ENCODE peak calls at places on chromosomes 4 and X, in four cellular contexts. One of them, this sample, is unnamed.

GRCh38 chr4:38230121-38230728 is 270.0 kb downstream of the PTTG2 start:
- DNase-seq in heart right ventricle: no peak
- DNase-seq in putamen: no peak
- DNase-seq in stimulated activated CD4-positive, alpha-beta T cell treated with anti-CD3 and anti-CD28 coated beads, TNF-alpha, amount 100 ng/mL, for 24 hours: no peak
- DNase-seq in this sample: no peak

GRCh38 chrX:107629533-107629909 is 1.2 kb downstream of the PRPS1 start:
- DNase-seq in heart right ventricle: no peak
- DNase-seq in putamen: no peak
- DNase-seq in stimulated activated CD4-positive, alpha-beta T cell treated with anti-CD3 and anti-CD28 coated beads, TNF-alpha, amount 100 ng/mL, for 24 hours: no peak
- DNase-seq in this sample: no peak

GRCh38 chr4:10082459-10083272 is 33.9 kb downstream of the WDR1 start:
- DNase-seq in stimulated activated CD4-positive, alpha-beta T cell treated with anti-CD3 and anti-CD28 coated beads, TNF-alpha, amount 100 ng/mL, for 24 hours: no peak
- DNase-seq in heart right ventricle: no peak
- DNase-seq in putamen: no peak
- DNase-seq in this sample: no peak

GRCh38 chrX:48911407-48912182 is at the start of gene SLC35A2:
- DNase-seq in heart right ventricle: peak; percentile 76
- DNase-seq in stimulated activated CD4-positive, alpha-beta T cell treated with anti-CD3 and anti-CD28 coated beads, TNF-alpha, amount 100 ng/mL, for 24 hours: peak; percentile 75
- DNase-seq in putamen: peak; percentile 70
- DNase-seq in this sample: peak; percentile 82

GRCh38 chr4:29066856-29067255 is 1653.3 kb upstream of the PCDH7 start:
- DNase-seq in putamen: no peak
- DNase-seq in stimulated activated CD4-positive, alpha-beta T cell treated with anti-CD3 and anti-CD28 coated beads, TNF-alpha, amount 100 ng/mL, for 24 hours: no peak
- DNase-seq in heart right ventricle: no peak
- DNase-seq in this sample: no peak

GRCh38 chr4:142282870-142283431 is 563.1 kb downstream of the INPP4B start:
- DNase-seq in heart right ventricle: no peak
- DNase-seq in stimulated activated CD4-positive, alpha-beta T cell treated with anti-CD3 and anti-CD28 coated beads, TNF-alpha, amount 100 ng/mL, for 24 hours: no peak
- DNase-seq in putamen: no peak
- DNase-seq in this sample: no peak

GRCh38 chr4:87213425-87213824 is 7.0 kb downstream of the KLHL8 start:
- DNase-seq in stimulated activated CD4-positive, alpha-beta T cell treated with anti-CD3 and anti-CD28 coated beads, TNF-alpha, amount 100 ng/mL, for 24 hours: no peak
- DNase-seq in heart right ventricle: no peak
- DNase-seq in putamen: no peak
- DNase-seq in this sample: no peak

GRCh38 chr4:173160871-173161270 is 7.7 kb upstream of the GALNT7 start:
- DNase-seq in putamen: no peak
- DNase-seq in stimulated activated CD4-positive, alpha-beta T cell treated with anti-CD3 and anti-CD28 coated beads, TNF-alpha, amount 100 ng/mL, for 24 hours: no peak
- DNase-seq in heart right ventricle: no peak
- DNase-seq in this sample: no peak

GRCh38 chrX:66680451-66680850 is 41.6 kb upstream of the EDA2R start:
- DNase-seq in stimulated activated CD4-positive, alpha-beta T cell treated with anti-CD3 and anti-CD28 coated beads, TNF-alpha, amount 100 ng/mL, for 24 hours: no peak
- DNase-seq in heart right ventricle: no peak
- DNase-seq in putamen: no peak
- DNase-seq in this sample: no peak

GRCh38 chrX:131626681-131627296 is 82.9 kb downstream of the OR13H1 start:
- DNase-seq in putamen: no peak
- DNase-seq in stimulated activated CD4-positive, alpha-beta T cell treated with anti-CD3 and anti-CD28 coated beads, TNF-alpha, amount 100 ng/mL, for 24 hours: no peak
- DNase-seq in heart right ventricle: no peak
- DNase-seq in this sample: no peak

GRCh38 chr4:129804458-129804981 is 708.6 kb downstream of the C4orf33 start:
- DNase-seq in stimulated activated CD4-positive, alpha-beta T cell treated with anti-CD3 and anti-CD28 coated beads, TNF-alpha, amount 100 ng/mL, for 24 hours: no peak
- DNase-seq in putamen: no peak
- DNase-seq in heart right ventricle: no peak
- DNase-seq in this sample: no peak

GRCh38 chr4:87633239-87633638 is 16.8 kb upstream of the DMP1 start:
- DNase-seq in stimulated activated CD4-positive, alpha-beta T cell treated with anti-CD3 and anti-CD28 coated beads, TNF-alpha, amount 100 ng/mL, for 24 hours: no peak
- DNase-seq in putamen: no peak
- DNase-seq in heart right ventricle: no peak
- DNase-seq in this sample: no peak

GRCh38 chr4:86916392-86916791 is 18.4 kb upstream of the AFF1 start:
- DNase-seq in stimulated activated CD4-positive, alpha-beta T cell treated with anti-CD3 and anti-CD28 coated beads, TNF-alpha, amount 100 ng/mL, for 24 hours: no peak
- DNase-seq in putamen: no peak
- DNase-seq in heart right ventricle: no peak
- DNase-seq in this sample: no peak

GRCh38 chr4:73345399-73345975 is 58.6 kb upstream of the ALB start:
- DNase-seq in stimulated activated CD4-positive, alpha-beta T cell treated with anti-CD3 and anti-CD28 coated beads, TNF-alpha, amount 100 ng/mL, for 24 hours: no peak
- DNase-seq in putamen: no peak
- DNase-seq in heart right ventricle: no peak
- DNase-seq in this sample: no peak

GRCh38 chr4:48137766-48138349 is 3.8 kb upstream of the TXK start:
- DNase-seq in stimulated activated CD4-positive, alpha-beta T cell treated with anti-CD3 and anti-CD28 coated beads, TNF-alpha, amount 100 ng/mL, for 24 hours: no peak
- DNase-seq in heart right ventricle: no peak
- DNase-seq in putamen: no peak
- DNase-seq in this sample: no peak

GRCh38 chr4:41360911-41361830 is 104.4 kb downstream of the UCHL1 start:
- DNase-seq in heart right ventricle: peak; percentile 57
- DNase-seq in stimulated activated CD4-positive, alpha-beta T cell treated with anti-CD3 and anti-CD28 coated beads, TNF-alpha, amount 100 ng/mL, for 24 hours: no peak
- DNase-seq in putamen: peak; percentile 64
- DNase-seq in this sample: no peak

GRCh38 chr4:153345011-153345981 is 808 bp downstream of the MND1 start:
- DNase-seq in stimulated activated CD4-positive, alpha-beta T cell treated with anti-CD3 and anti-CD28 coated beads, TNF-alpha, amount 100 ng/mL, for 24 hours: peak; percentile 24
- DNase-seq in putamen: peak; percentile 18
- DNase-seq in heart right ventricle: peak; percentile 20
- DNase-seq in this sample: peak; percentile 36

GRCh38 chr4:77913353-77913752 is 50.7 kb downstream of the MRPL1 start:
- DNase-seq in putamen: no peak
- DNase-seq in heart right ventricle: no peak
- DNase-seq in stimulated activated CD4-positive, alpha-beta T cell treated with anti-CD3 and anti-CD28 coated beads, TNF-alpha, amount 100 ng/mL, for 24 hours: no peak
- DNase-seq in this sample: no peak

GRCh38 chr4:186622788-186623464 is 67.6 kb upstream of the MTNR1A start:
- DNase-seq in stimulated activated CD4-positive, alpha-beta T cell treated with anti-CD3 and anti-CD28 coated beads, TNF-alpha, amount 100 ng/mL, for 24 hours: no peak
- DNase-seq in putamen: no peak
- DNase-seq in heart right ventricle: no peak
- DNase-seq in this sample: no peak

GRCh38 chr4:114057746-114058145 is 78.3 kb upstream of the ARSJ start:
- DNase-seq in heart right ventricle: no peak
- DNase-seq in putamen: no peak
- DNase-seq in stimulated activated CD4-positive, alpha-beta T cell treated with anti-CD3 and anti-CD28 coated beads, TNF-alpha, amount 100 ng/mL, for 24 hours: no peak
- DNase-seq in this sample: no peak

GRCh38 chr4:73648478-73648877 is 28.2 kb upstream of the RASSF6 start:
- DNase-seq in putamen: no peak
- DNase-seq in stimulated activated CD4-positive, alpha-beta T cell treated with anti-CD3 and anti-CD28 coated beads, TNF-alpha, amount 100 ng/mL, for 24 hours: no peak
- DNase-seq in heart right ventricle: no peak
- DNase-seq in this sample: no peak

This sample was measured in naive B cell.